ENCODE peak calls at places on chromosomes 3 and 15, in five cellular contexts. I is K562, G is HCT116, R is GM12878, C is HepG2. U is an unnamed sample.

GRCh38 chr3:102528727-102529126 is 93.9 kb downstream of the ZPLD1 start:
- DNase-seq in C (no peak), G (no peak), R (no peak), I (no peak), U (no peak)

GRCh38 chr15:70385711-70386110 is 288.0 kb upstream of the TLE3 start:
- DNase-seq in I (no peak), G (no peak), C (no peak), R (no peak), U (peak)

GRCh38 chr15:36590838-36591237 is 11.4 kb downstream of the CDIN1 start:
- DNase-seq in R (no peak), C (no peak), G (no peak), I (no peak), U (no peak)

GRCh38 chr3:29064085-29064484 is 216.8 kb upstream of the RBMS3 start:
- DNase-seq in I (no peak), R (no peak), G (no peak), C (no peak), U (no peak)

GRCh38 chr3:171309906-171310359 is 150.3 kb downstream of the TNIK start:
- DNase-seq in G (no peak), R (no peak), I (peak), C (no peak), U (no peak)

GRCh38 chr3:184808021-184808420 is 3.9 kb upstream of the VPS8 start:
- DNase-seq in R (no peak), G (peak), I (peak), C (peak), U (no peak)

GRCh38 chr3:133377396-133377795 is 22.5 kb upstream of the BFSP2 start:
- DNase-seq in C (peak), G (no peak), R (no peak), I (peak), U (peak)

GRCh38 chr15:47293763-47294162 is 423.5 kb upstream of the SEMA6D start:
- DNase-seq in C (no peak), R (no peak), G (no peak), I (no peak), U (no peak)

GRCh38 chr3:87333393-87333892 is 57.1 kb upstream of the POU1F1 start:
- DNase-seq in R (no peak), I (peak), G (peak), C (peak), U (no peak)

GRCh38 chr15:28921336-28921735 is 35.6 kb downstream of the APBA2 start:
- DNase-seq in G (no peak), R (no peak), I (no peak), C (no peak), U (no peak)

GRCh38 chr15:44662478-44663409 is 718 bp downstream of the SPG11 start:
- DNase-seq in R (peak), C (peak), I (peak), G (peak), U (peak)

GRCh38 chr15:70497661-70498060 is 265.7 kb downstream of the UACA start:
- DNase-seq in C (no peak), I (no peak), R (no peak), G (no peak), U (no peak)

GRCh38 chr3:1093216-1093615 is 392 bp downstream of the CNTN6 start:
- DNase-seq in C (no peak), R (no peak), G (no peak), I (no peak), U (no peak)

GRCh38 chr3:81452406-81452805 is 309.0 kb downstream of the GBE1 start:
- DNase-seq in I (no peak), G (no peak), R (no peak), C (no peak), U (no peak)

GRCh38 chr3:17755836-17756235 is 13.4 kb upstream of the TBC1D5 start:
- DNase-seq in G (no peak), I (no peak), R (no peak), C (no peak), U (no peak)

GRCh38 chr15:75051161-75051560 is 27.8 kb downstream of the PPCDC start:
- DNase-seq in C (no peak), I (no peak), R (no peak), G (no peak), U (no peak)

GRCh38 chr3:57917611-57918010 is 90.6 kb upstream of the FLNB start:
- DNase-seq in I (no peak), G (no peak), C (no peak), R (no peak), U (no peak)

GRCh38 chr3:133915685-133916639 is 20.3 kb upstream of the RAB6B start:
- DNase-seq in I (no peak), R (no peak), C (no peak), G (no peak), U (no peak)

GRCh38 chr3:11327619-11328018 is 55.4 kb downstream of the ATG7 start:
- DNase-seq in I (no peak), C (no peak), R (no peak), G (no peak), U (no peak)

GRCh38 chr15:90205050-90205848 is 4.1 kb downstream of the SEMA4B start:
- DNase-seq in R (no peak), C (no peak), G (no peak), I (no peak), U (peak)

GRCh38 chr15:90202929-90203328 is 1.8 kb downstream of the SEMA4B start:
- DNase-seq in R (no peak), C (no peak), I (no peak), G (no peak), U (no peak)

GRCh38 chr15:90203473-90203872 is 2.3 kb downstream of the SEMA4B start:
- DNase-seq in C (no peak), R (no peak), G (no peak), I (no peak), U (no peak)

GRCh38 chr15:90201944-90202375 is 830 bp downstream of the SEMA4B start:
- DNase-seq in G (no peak), R (no peak), C (no peak), I (no peak), U (peak)

GRCh38 chr15:90203922-90204321 is 2.8 kb downstream of the SEMA4B start:
- DNase-seq in C (no peak), G (no peak), R (no peak), I (no peak), U (no peak)
- H3K4me3 ChIP-seq in C (no peak), G (no peak), R (no peak), I (no peak), U (no peak)

DNA sequence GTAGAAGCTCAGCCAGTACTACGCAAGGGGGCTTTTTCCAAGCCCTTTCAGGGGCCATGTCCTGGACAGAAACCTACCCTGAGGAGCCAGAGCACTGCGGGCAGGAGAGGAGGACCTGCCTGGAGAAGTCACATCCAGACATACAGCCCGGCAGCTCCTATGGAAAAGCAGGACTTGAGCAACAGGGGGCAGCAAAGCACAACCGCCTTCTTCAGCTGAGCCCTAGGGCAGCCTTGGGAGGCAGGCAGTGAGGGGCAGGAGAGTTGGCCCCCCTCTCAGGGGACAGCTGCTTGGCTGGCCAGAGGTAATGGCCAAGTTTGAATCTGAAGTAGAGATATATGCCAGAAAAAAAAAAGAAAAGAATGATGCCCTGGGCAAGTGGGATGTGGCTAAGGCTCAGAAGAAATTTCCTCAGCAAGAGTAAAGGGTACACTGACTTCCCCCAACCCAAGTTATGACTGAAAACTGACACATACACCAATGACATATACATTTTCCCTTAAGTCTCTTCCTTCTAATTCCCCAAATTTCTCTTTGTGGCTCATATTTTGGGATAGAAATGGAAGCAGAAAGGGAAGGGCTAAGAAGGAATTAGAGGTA is 56.9 kb downstream of the CYP19A1 start:
- DNase-seq in G (peak), I (peak), C (peak), R (no peak), U (peak)
- TF ChIP-seq ZBTB33 in G (no peak), I (no peak), C (no peak), R (no peak), U (no peak)

DNA sequence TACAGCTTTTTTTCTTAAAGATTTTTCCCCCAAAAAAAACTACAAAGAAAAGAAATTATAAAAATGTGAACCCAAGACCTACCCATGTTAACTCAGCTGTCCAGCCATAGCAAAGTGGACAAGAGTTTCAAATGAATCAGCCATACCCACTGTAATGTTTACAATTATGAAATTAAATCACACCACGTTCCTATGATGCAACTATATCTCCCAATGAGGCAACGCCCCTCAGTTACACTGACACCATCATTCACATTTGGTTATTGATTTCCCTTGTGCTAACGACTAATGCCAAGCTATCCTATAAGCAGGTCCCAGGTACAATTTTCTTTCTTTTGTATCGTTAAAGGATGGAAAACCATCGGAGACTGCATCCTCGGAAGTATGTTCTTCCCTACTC is 115.1 kb upstream of the ICE2 start:
- DNase-seq in G (no peak), I (no peak), R (no peak), C (no peak), U (no peak)
- H3K4me3 ChIP-seq in G (no peak), I (no peak), R (no peak), C (no peak), U (no peak)

GRCh38 chr3:129398803-129399144 is 29.7 kb downstream of the EFCAB12 start:
- DNase-seq in G (no peak), R (no peak), I (peak), C (no peak), U (peak)
- TF ChIP-seq ZBTB33 in G (no peak), R (no peak), I (no peak), C (no peak), U (no peak)

GRCh38 chr3:39105687-39106063 is 1.8 kb downstream of the GORASP1 start:
- DNase-seq in R (no peak), I (no peak), C (no peak), G (no peak), U (no peak)
- H3K4me3 ChIP-seq in R (peak), I (no peak), C (no peak), G (no peak), U (peak)

DNA sequence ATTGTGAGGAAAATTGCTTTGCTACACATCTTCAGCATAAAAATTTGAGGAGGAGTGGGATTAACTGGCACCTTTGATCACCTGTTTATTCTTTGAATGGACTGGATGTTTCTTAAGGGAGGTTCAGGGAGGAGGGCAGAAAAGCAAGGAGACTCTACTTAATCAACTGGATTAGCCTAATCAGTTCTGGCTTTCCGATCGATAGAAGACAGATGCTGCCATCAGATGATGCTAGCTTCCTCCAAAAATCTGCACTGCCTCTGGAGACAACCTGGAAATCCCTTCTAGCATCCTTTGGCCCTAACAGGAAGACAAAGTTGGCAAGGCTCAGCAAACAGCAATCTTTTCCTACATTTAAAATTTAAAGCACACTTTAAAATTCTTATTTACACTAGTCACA is 197.8 kb downstream of the EBLN2 start:
- DNase-seq in C (no peak), G (no peak), R (no peak), I (no peak), U (no peak)
- TF ChIP-seq ZBTB33 in C (no peak), G (no peak), R (no peak), I (no peak), U (no peak)

DNA sequence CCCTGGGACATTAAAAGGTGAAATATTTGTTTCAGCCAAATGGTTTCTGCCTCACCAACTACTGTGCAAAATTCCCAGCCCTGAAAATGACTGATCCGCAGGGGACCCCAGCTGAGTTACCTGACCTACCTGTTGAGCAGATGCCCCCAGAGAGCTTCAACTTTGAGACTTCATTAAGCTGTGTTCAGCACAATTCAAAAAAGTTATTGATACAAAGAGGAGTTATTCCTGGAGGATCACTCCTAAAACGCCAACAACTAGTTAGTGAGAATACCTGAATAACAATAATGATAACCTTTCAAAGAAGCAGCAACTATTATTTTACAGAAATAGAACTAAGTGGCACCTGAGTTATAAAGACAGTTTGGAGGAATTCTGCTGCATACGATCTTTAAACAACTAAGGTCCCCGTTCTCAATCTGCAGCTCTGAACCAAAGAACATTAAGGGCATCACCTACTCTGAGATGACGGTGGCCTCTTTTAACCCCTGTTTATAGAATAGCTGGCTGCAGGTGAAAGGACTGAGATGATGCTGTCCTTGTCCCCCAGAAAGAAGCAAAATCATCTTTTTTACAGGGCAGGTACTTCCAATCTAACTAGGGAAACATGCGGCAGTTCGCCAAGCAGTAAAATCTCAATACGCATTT is 659 bp downstream of the GADL1 start:
- DNase-seq in R (no peak), C (no peak), G (no peak), I (no peak), U (peak)
- H3K4me3 ChIP-seq in R (no peak), C (no peak), G (peak), I (no peak), U (peak)